ENCODE peak calls at places on chromosomes 1 and 21, in five cellular contexts. One of them, this sample, is unnamed.

GRCh38 chr1:2180297-2181245 is 14.0 kb downstream of the FAAP20 start:
- DNase-seq in ovary: no peak
- DNase-seq in CD4-positive, alpha-beta T cell: no peak
- DNase-seq in pancreas: no peak
- DNase-seq in neural progenitor cell: no peak
- DNase-seq in this sample: no peak

GRCh38 chr1:170410391-170411146 is 121.4 kb upstream of the GORAB start:
- DNase-seq in pancreas: no peak
- DNase-seq in neural progenitor cell: no peak
- DNase-seq in CD4-positive, alpha-beta T cell: no peak
- DNase-seq in ovary: no peak
- DNase-seq in this sample: no peak

GRCh38 chr1:95742591-95743089 is 508.6 kb downstream of the RWDD3 start:
- DNase-seq in ovary: no peak
- DNase-seq in neural progenitor cell: peak
- DNase-seq in CD4-positive, alpha-beta T cell: no peak
- DNase-seq in pancreas: no peak
- DNase-seq in this sample: no peak

GRCh38 chr1:209072481-209072880 is 511.0 kb upstream of the CAMK1G start:
- DNase-seq in pancreas: no peak
- DNase-seq in neural progenitor cell: no peak
- DNase-seq in CD4-positive, alpha-beta T cell: no peak
- DNase-seq in ovary: no peak
- DNase-seq in this sample: no peak

GRCh38 chr1:156172696-156173470 is 19.5 kb downstream of the SEMA4A start:
- DNase-seq in ovary: no peak
- DNase-seq in neural progenitor cell: no peak
- DNase-seq in pancreas: no peak
- DNase-seq in CD4-positive, alpha-beta T cell: no peak
- DNase-seq in this sample: no peak

GRCh38 chr1:153478047-153478691 is 17.7 kb upstream of the S100A7 start:
- DNase-seq in CD4-positive, alpha-beta T cell: no peak
- DNase-seq in neural progenitor cell: no peak
- DNase-seq in pancreas: no peak
- DNase-seq in ovary: no peak
- DNase-seq in this sample: no peak

GRCh38 chr1:224245188-224245587 is 62.1 kb downstream of the DEGS1 start:
- DNase-seq in CD4-positive, alpha-beta T cell: no peak
- DNase-seq in ovary: peak
- DNase-seq in neural progenitor cell: no peak
- DNase-seq in pancreas: peak
- DNase-seq in this sample: peak

GRCh38 chr1:245292571-245292970 is 137.8 kb downstream of the KIF26B start:
- DNase-seq in pancreas: no peak
- DNase-seq in ovary: no peak
- DNase-seq in neural progenitor cell: no peak
- DNase-seq in CD4-positive, alpha-beta T cell: no peak
- DNase-seq in this sample: no peak

GRCh38 chr1:9374748-9375345 is 82.2 kb downstream of the SPSB1 start:
- DNase-seq in neural progenitor cell: peak
- DNase-seq in CD4-positive, alpha-beta T cell: no peak
- DNase-seq in pancreas: no peak
- DNase-seq in ovary: no peak
- DNase-seq in this sample: no peak

GRCh38 chr1:212699104-212699838 is 369 bp downstream of the BATF3 start:
- DNase-seq in pancreas: peak
- DNase-seq in ovary: peak
- DNase-seq in neural progenitor cell: peak
- DNase-seq in CD4-positive, alpha-beta T cell: no peak
- DNase-seq in this sample: peak

GRCh38 chr1:47992720-47993119 is 4.5 kb downstream of the TRABD2B start:
- DNase-seq in pancreas: no peak
- DNase-seq in CD4-positive, alpha-beta T cell: no peak
- DNase-seq in neural progenitor cell: peak
- DNase-seq in ovary: no peak
- DNase-seq in this sample: peak

GRCh38 chr1:230197644-230198567 is 130.9 kb downstream of the GALNT2 start:
- DNase-seq in CD4-positive, alpha-beta T cell: no peak
- DNase-seq in ovary: peak
- DNase-seq in pancreas: no peak
- DNase-seq in neural progenitor cell: no peak
- DNase-seq in this sample: no peak

GRCh38 chr21:28714795-28715464 is 277.7 kb downstream of the LTN1 start:
- DNase-seq in neural progenitor cell: no peak
- DNase-seq in ovary: no peak
- DNase-seq in CD4-positive, alpha-beta T cell: no peak
- DNase-seq in pancreas: no peak
- DNase-seq in this sample: no peak

GRCh38 chr1:167165948-167166702 is 54.6 kb upstream of the POU2F1 start:
- DNase-seq in pancreas: no peak
- DNase-seq in neural progenitor cell: peak
- DNase-seq in CD4-positive, alpha-beta T cell: no peak
- DNase-seq in ovary: no peak
- DNase-seq in this sample: no peak

GRCh38 chr1:234582626-234583354 is 27.2 kb downstream of the IRF2BP2 start:
- DNase-seq in pancreas: no peak
- DNase-seq in CD4-positive, alpha-beta T cell: no peak
- DNase-seq in ovary: no peak
- DNase-seq in neural progenitor cell: no peak
- DNase-seq in this sample: no peak

GRCh38 chr1:19456915-19457554 is 28.3 kb downstream of the CAPZB start:
- DNase-seq in pancreas: no peak
- DNase-seq in ovary: no peak
- DNase-seq in neural progenitor cell: peak
- DNase-seq in CD4-positive, alpha-beta T cell: no peak
- DNase-seq in this sample: no peak

GRCh38 chr1:1763657-1764621 is 14.3 kb downstream of the NADK start:
- DNase-seq in CD4-positive, alpha-beta T cell: no peak
- DNase-seq in neural progenitor cell: no peak
- DNase-seq in ovary: peak
- DNase-seq in pancreas: peak
- DNase-seq in this sample: peak

GRCh38 chr21:15483138-15483780 is 246.5 kb upstream of the USP25 start:
- DNase-seq in pancreas: peak
- DNase-seq in ovary: peak
- DNase-seq in CD4-positive, alpha-beta T cell: peak
- DNase-seq in neural progenitor cell: peak
- DNase-seq in this sample: peak

GRCh38 chr1:240683576-240683975 is 71.6 kb upstream of the GREM2 start:
- DNase-seq in neural progenitor cell: no peak
- DNase-seq in pancreas: peak
- DNase-seq in ovary: no peak
- DNase-seq in CD4-positive, alpha-beta T cell: no peak
- DNase-seq in this sample: no peak

GRCh38 chr1:159900086-159900680 is at the start of gene CFAP45:
- DNase-seq in ovary: peak
- DNase-seq in pancreas: peak
- DNase-seq in neural progenitor cell: peak
- DNase-seq in CD4-positive, alpha-beta T cell: no peak
- DNase-seq in this sample: peak

GRCh38 chr1:5574641-5575040 is 417.6 kb downstream of the NPHP4 start:
- DNase-seq in ovary: no peak
- DNase-seq in pancreas: no peak
- DNase-seq in CD4-positive, alpha-beta T cell: no peak
- DNase-seq in neural progenitor cell: no peak
- DNase-seq in this sample: no peak

GRCh38 chr1:234701737-234702341 is 91.9 kb upstream of the IRF2BP2 start:
- DNase-seq in pancreas: no peak
- DNase-seq in ovary: no peak
- DNase-seq in neural progenitor cell: no peak
- DNase-seq in CD4-positive, alpha-beta T cell: no peak
- DNase-seq in this sample: no peak

GRCh38 chr21:36487641-36488307 is 7.9 kb upstream of the CLDN14 start:
- DNase-seq in neural progenitor cell: no peak
- DNase-seq in CD4-positive, alpha-beta T cell: no peak
- DNase-seq in pancreas: peak
- DNase-seq in ovary: no peak
- DNase-seq in this sample: no peak

GRCh38 chr21:31733521-31734149 is 1.7 kb upstream of the SCAF4 start:
- DNase-seq in neural progenitor cell: no peak
- DNase-seq in pancreas: no peak
- DNase-seq in ovary: no peak
- DNase-seq in CD4-positive, alpha-beta T cell: no peak
- DNase-seq in this sample: no peak

GRCh38 chr1:15337656-15338402 is 71.9 kb upstream of the EFHD2 start:
- DNase-seq in CD4-positive, alpha-beta T cell: no peak
- DNase-seq in neural progenitor cell: no peak
- DNase-seq in ovary: no peak
- DNase-seq in pancreas: no peak
- DNase-seq in this sample: peak

DNA sequence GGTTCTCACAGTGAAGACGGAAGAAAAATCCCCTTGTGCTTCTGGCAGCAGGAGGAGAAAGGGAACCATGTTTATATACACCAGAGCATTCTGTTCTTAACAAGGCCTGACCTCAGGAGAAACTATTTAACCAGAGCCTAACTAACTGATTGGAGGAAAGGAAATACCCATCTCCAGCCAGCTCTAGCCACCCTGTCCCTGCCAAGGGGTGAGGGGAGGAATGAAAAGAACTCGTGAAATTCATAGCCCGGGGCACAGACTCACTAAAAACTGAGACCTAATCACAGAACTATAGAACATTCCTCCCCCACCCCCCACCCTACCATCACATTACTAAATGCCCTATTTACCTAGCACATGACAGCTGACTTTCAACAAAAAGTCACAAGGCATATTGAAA is 65.0 kb downstream of the KCNH1 start:
- DNase-seq in pancreas: no peak
- DNase-seq in ovary: no peak
- DNase-seq in CD4-positive, alpha-beta T cell: no peak
- DNase-seq in neural progenitor cell: no peak
- DNase-seq in this sample: no peak
- H3K27ac ChIP-seq in pancreas: no peak
- H3K27ac ChIP-seq in ovary: no peak
- H3K27ac ChIP-seq in CD4-positive, alpha-beta T cell: no peak
- H3K27ac ChIP-seq in neural progenitor cell: no peak
- H3K27ac ChIP-seq in this sample: no peak

GRCh38 chr1:151839457-151840409 is at the start of gene C2CD4D:
- DNase-seq in neural progenitor cell: peak
- DNase-seq in pancreas: peak
- DNase-seq in CD4-positive, alpha-beta T cell: peak
- DNase-seq in ovary: no peak
- DNase-seq in this sample: peak

GRCh38 chr1:151835596-151835995 is 4.0 kb upstream of the RORC start:
- DNase-seq in pancreas: no peak
- DNase-seq in neural progenitor cell: no peak
- DNase-seq in ovary: no peak
- DNase-seq in CD4-positive, alpha-beta T cell: no peak
- DNase-seq in this sample: no peak

GRCh38 chr1:151837197-151837596 is 2.4 kb downstream of the C2CD4D start:
- DNase-seq in CD4-positive, alpha-beta T cell: no peak
- DNase-seq in pancreas: no peak
- DNase-seq in ovary: no peak
- DNase-seq in neural progenitor cell: no peak
- DNase-seq in this sample: no peak

GRCh38 chr1:151838491-151839412 is 868 bp downstream of the C2CD4D start:
- DNase-seq in CD4-positive, alpha-beta T cell: no peak
- DNase-seq in ovary: no peak
- DNase-seq in pancreas: no peak
- DNase-seq in neural progenitor cell: peak
- DNase-seq in this sample: no peak

DNA sequence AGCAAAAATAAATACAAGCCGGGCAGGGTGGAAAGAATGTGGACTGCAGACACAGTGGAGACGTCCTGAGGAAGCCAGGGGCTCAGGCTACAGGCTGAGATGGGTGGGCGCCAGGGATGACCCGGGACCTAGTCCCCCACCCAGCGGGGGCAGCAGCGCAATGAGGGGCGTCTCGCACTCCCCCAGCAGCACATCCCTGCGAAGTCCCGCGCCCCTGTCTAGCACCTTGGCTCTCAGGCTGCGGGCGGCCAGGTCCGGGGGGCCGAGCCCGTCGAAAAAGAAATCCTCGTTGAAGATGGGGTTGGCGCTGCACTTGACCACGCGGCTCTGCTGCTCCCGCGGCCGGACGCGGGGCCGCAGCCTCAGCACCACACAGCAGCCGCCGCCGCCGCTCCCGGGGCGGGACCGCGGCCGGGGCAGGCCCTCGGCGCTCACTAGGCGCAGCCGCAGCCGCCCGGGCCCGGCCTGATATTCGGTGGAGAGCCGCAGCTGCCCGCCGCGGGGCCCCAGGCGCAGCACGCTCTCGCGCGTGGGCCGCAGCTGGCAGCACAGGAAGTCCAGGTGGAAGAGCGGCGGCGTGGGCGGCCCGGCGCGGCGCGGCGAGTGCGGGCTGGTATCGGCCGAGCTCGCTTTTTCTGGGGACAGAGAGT is 1.7 kb downstream of the C2CD4D start:
- DNase-seq in neural progenitor cell: peak
- DNase-seq in CD4-positive, alpha-beta T cell: no peak
- DNase-seq in ovary: no peak
- DNase-seq in pancreas: no peak
- DNase-seq in this sample: no peak
- H3K27ac ChIP-seq in neural progenitor cell: no peak
- H3K27ac ChIP-seq in CD4-positive, alpha-beta T cell: peak
- H3K27ac ChIP-seq in ovary: no peak
- H3K27ac ChIP-seq in pancreas: peak
- H3K27ac ChIP-seq in this sample: no peak

DNA sequence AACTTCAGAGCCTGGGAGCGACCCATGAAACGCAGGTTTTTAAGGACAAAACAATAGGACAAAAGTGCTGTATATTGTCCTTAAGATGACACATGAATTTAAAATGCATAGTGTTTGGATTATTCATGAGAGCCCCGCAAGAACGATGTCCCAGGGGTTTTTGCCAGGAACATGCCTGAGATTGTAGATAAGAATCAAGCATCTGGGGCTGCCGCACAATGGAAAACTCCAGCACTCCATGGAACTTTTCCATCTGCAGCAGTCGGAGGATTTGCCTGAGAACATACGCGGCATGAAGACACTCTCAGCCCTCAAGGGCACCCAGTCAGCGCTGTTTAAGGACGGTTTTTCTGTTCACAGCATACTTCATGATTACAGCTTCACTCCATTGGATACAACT is 5.3 kb upstream of the ERG start:
- DNase-seq in CD4-positive, alpha-beta T cell: no peak
- DNase-seq in ovary: no peak
- DNase-seq in neural progenitor cell: no peak
- DNase-seq in pancreas: no peak
- DNase-seq in this sample: no peak
- H3K27ac ChIP-seq in CD4-positive, alpha-beta T cell: no peak
- H3K27ac ChIP-seq in ovary: no peak
- H3K27ac ChIP-seq in neural progenitor cell: no peak
- H3K27ac ChIP-seq in pancreas: no peak
- H3K27ac ChIP-seq in this sample: peak

GRCh38 chr1:206502403-206502802 is 4.9 kb upstream of the RASSF5 start:
- DNase-seq in ovary: no peak
- DNase-seq in neural progenitor cell: no peak
- DNase-seq in CD4-positive, alpha-beta T cell: no peak
- DNase-seq in pancreas: no peak
- DNase-seq in this sample: no peak

GRCh38 chr1:206503591-206504362 is 3.6 kb upstream of the RASSF5 start:
- DNase-seq in neural progenitor cell: no peak
- DNase-seq in CD4-positive, alpha-beta T cell: no peak
- DNase-seq in pancreas: no peak
- DNase-seq in ovary: no peak
- DNase-seq in this sample: peak

GRCh38 chr1:206500046-206500445 is 7.3 kb upstream of the RASSF5 start:
- DNase-seq in pancreas: no peak
- DNase-seq in CD4-positive, alpha-beta T cell: no peak
- DNase-seq in ovary: no peak
- DNase-seq in neural progenitor cell: no peak
- DNase-seq in this sample: no peak

GRCh38 chr1:206502813-206503212 is 4.5 kb upstream of the RASSF5 start:
- DNase-seq in ovary: no peak
- DNase-seq in neural progenitor cell: no peak
- DNase-seq in CD4-positive, alpha-beta T cell: no peak
- DNase-seq in pancreas: no peak
- DNase-seq in this sample: no peak

GRCh38 chr1:206501881-206502280 is 5.5 kb upstream of the RASSF5 start:
- DNase-seq in CD4-positive, alpha-beta T cell: no peak
- DNase-seq in ovary: no peak
- DNase-seq in pancreas: no peak
- DNase-seq in neural progenitor cell: no peak
- DNase-seq in this sample: no peak
- H3K27ac ChIP-seq in CD4-positive, alpha-beta T cell: no peak
- H3K27ac ChIP-seq in ovary: no peak
- H3K27ac ChIP-seq in pancreas: peak
- H3K27ac ChIP-seq in neural progenitor cell: no peak
- H3K27ac ChIP-seq in this sample: peak

This sample was measured in thyroid gland.